ENCODE peak calls at places on chromosome 19, in four cellular contexts. R is left lung, K is neural crest cell, C is neural progenitor cell. X is an unnamed sample.

GRCh38 chr19:37251308-37252229 is 33.6 kb downstream of the ZNF383 start:
- DNase-seq in K (no peak), C (no peak), R (peak; percentile 79), X (no peak)

GRCh38 chr19:8377598-8377997 is 12.6 kb upstream of the RAB11B start:
- DNase-seq in C (no peak), K (no peak), R (no peak), X (no peak)

GRCh38 chr19:58279925-58280316 is 1.2 kb downstream of the ZNF8 start:
- DNase-seq in C (no peak), R (no peak), K (no peak), X (no peak)

GRCh38 chr19:5313307-5313706 is 27.3 kb downstream of the PTPRS start:
- DNase-seq in R (peak; percentile 68), C (no peak), K (no peak), X (no peak)

GRCh38 chr19:12733369-12733896 is 1.1 kb downstream of the TRIR start:
- DNase-seq in R (no peak), C (peak; percentile 52), K (no peak), X (no peak)

GRCh38 chr19:34220472-34221063 is 33.8 kb upstream of the GARRE1 start:
- DNase-seq in R (no peak), C (peak; percentile 65), K (peak; percentile 61), X (no peak)

GRCh38 chr19:21603431-21604153 is 98.2 kb downstream of the ZNF429 start:
- DNase-seq in R (no peak), K (no peak), C (no peak), X (no peak)

GRCh38 chr19:20423381-20424207 is 142.0 kb downstream of the ZNF737 start:
- DNase-seq in K (peak; percentile 3), R (peak; percentile 80), C (peak; percentile 37), X (no peak)

GRCh38 chr19:33375760-33376159 is 2.3 kb downstream of the CEBPG start:
- DNase-seq in C (no peak), K (no peak), R (no peak), X (no peak)

GRCh38 chr19:18742838-18743237 is 48.3 kb downstream of the COMP start:
- DNase-seq in K (no peak), C (no peak), R (no peak), X (no peak)

GRCh38 chr19:32018014-32018413 is 327.4 kb upstream of the ZNF507 start:
- DNase-seq in C (no peak), R (no peak), K (no peak), X (no peak)

GRCh38 chr19:36103040-36103626 is 7.8 kb upstream of the OVOL3 start:
- DNase-seq in C (no peak), K (no peak), R (no peak), X (no peak)
- TF ChIP-seq CTCF in C (no peak), K (no peak), R (no peak), X (no peak)

DNA sequence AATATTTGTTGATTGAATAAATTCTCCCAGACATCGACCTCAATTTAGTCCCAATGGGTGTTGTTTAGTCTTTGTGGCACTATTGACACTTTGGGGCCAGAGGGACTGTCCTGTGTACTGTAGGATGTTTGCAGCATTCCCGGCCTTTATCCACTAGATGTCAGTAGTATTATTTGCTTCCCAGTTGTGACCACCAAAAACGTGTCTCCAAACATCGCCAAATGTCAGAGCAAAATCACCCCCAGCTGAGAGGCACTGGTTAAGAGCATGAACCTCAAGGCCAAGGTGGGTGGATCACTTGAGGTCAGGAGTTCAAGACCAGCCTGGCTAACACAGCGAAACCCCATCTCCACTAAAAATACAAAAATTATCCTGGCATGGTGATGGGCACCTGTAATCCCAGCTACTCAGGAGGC is 15.4 kb downstream of the NLRP12 start:
- DNase-seq in C (peak; percentile 68), K (no peak), R (no peak), X (no peak)
- TF ChIP-seq CTCF in C (peak; percentile 68), K (peak; percentile 63), R (peak; percentile 31), X (peak; percentile 68)

GRCh38 chr19:39349326-39349725 is 7.1 kb downstream of the SAMD4B start:
- DNase-seq in R (no peak), C (no peak), K (no peak), X (no peak)

GRCh38 chr19:39341720-39342604 is at the start of gene SAMD4B:
- DNase-seq in K (peak; percentile 96), C (peak; percentile 100), R (peak; percentile 100), X (peak; percentile 100)

GRCh38 chr19:39347332-39348227 is 5.4 kb downstream of the SAMD4B start:
- DNase-seq in K (no peak), R (no peak), C (no peak), X (no peak)

GRCh38 chr19:39342647-39343305 is 555 bp downstream of the SAMD4B start:
- DNase-seq in C (peak; percentile 35), R (no peak), K (no peak), X (no peak)

GRCh38 chr19:39345956-39346355 is 3.7 kb downstream of the SAMD4B start:
- DNase-seq in C (no peak), R (no peak), K (no peak), X (no peak)
- TF ChIP-seq CTCF in C (peak; percentile 21), R (no peak), K (peak; percentile 30), X (no peak)

GRCh38 chr19:2543463-2544442 is 67.8 kb downstream of the GADD45B start:
- DNase-seq in C (peak; percentile 97), R (peak; percentile 97), K (peak; percentile 74), X (peak; percentile 88)
- TF ChIP-seq CTCF in C (no peak), R (no peak), K (no peak), X (no peak)

GRCh38 chr19:14005381-14006084 is 587 bp downstream of the RFX1 start:
- DNase-seq in K (peak; percentile 87), C (peak; percentile 94), R (peak; percentile 95), X (peak; percentile 95)
- TF ChIP-seq CTCF in K (no peak), C (no peak), R (no peak), X (no peak)

GRCh38 chr19:3626473-3627350 is at the start of gene CACTIN:
- DNase-seq in R (peak; percentile 100), K (peak; percentile 96), C (peak; percentile 99), X (peak; percentile 95)
- TF ChIP-seq CTCF in R (no peak), K (no peak), C (no peak), X (no peak)

DNA sequence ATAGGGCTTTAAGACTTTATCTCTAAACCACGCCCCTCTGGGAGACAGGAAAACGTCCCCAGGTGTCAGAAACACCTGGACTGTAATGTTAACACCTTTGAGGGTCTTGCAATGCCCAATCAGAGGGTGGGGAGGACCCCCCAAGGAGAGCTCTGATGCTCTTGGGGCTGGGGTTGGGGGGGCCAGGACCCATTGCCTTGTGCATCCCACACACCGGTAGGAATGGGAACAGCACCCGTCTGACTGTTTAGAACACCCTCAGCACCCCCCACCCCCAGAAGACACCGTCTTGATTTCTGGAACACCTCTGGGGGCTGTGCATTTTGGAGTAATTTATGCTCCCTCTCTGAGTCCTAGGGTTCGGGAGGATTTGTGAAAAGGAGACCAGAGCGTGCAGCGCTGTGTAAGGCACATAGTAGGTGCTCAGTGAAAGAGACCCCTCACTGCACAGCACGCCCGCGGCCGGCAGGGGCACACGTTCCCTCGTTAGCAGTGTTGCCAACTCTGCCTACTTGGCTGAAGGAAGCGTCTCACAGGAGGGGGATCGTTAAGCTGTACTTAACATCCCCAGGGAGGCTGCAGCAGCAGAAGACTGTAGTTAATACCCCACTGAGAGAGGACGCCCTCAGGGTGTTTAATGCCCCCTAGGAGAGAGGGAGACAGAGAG is 2.8 kb upstream of the ERFL start:
- DNase-seq in R (no peak), C (peak; percentile 51), K (no peak), X (no peak)
- TF ChIP-seq CTCF in R (no peak), C (peak; percentile 49), K (peak; percentile 50), X (peak; percentile 61)

X was measured in type B pancreatic cell.